ENCODE peak calls at places on chromosome 11, in ten cellular contexts. N, A, D, X, M, Z, B, H, V and I are unnamed samples.

GRCh38 chr11:114102993-114103896 is 43.7 kb downstream of the ZBTB16 start:
- DNase-seq in X (no peak), Z (no peak), M (no peak), N (no peak), V (no peak), B (peak; percentile 11), A (peak; percentile 41), H (no peak), D (no peak), I (no peak)

GRCh38 chr11:3195251-3196160 is 23.1 kb downstream of the MRGPRG start:
- DNase-seq in A (peak; percentile 62), N (no peak), D (no peak), Z (peak; percentile 49), H (peak; percentile 41), M (no peak), X (peak; percentile 71), B (no peak), V (no peak), I (peak; percentile 36)

GRCh38 chr11:26777276-26777939 is 55.5 kb upstream of the SLC5A12 start:
- DNase-seq in V (no peak), D (no peak), X (no peak), Z (no peak), A (no peak), M (no peak), N (no peak), H (no peak), B (no peak), I (no peak)

GRCh38 chr11:68037481-68038225 is 1.2 kb upstream of the TCIRG1 start:
- DNase-seq in A (peak; percentile 73), B (no peak), M (no peak), D (no peak), X (no peak), N (no peak), H (no peak), Z (no peak), V (no peak), I (no peak)

GRCh38 chr11:76690736-76691135 is 20.2 kb upstream of the LRRC32 start:
- DNase-seq in Z (no peak), V (no peak), A (no peak), N (no peak), M (no peak), H (no peak), X (no peak), B (no peak), D (no peak), I (no peak)

GRCh38 chr11:73012121-73012863 is 129.8 kb downstream of the FCHSD2 start:
- DNase-seq in V (no peak), H (no peak), M (no peak), B (no peak), N (no peak), Z (peak; percentile 42), X (no peak), A (no peak), D (no peak), I (no peak)

GRCh38 chr11:88174627-88175003 is 628 bp downstream of the RAB38 start:
- DNase-seq in H (peak; percentile 74), B (peak; percentile 79), M (no peak), X (peak; percentile 79), V (no peak), A (peak; percentile 85), Z (peak; percentile 56), D (no peak), N (peak; percentile 30), I (peak; percentile 58)

GRCh38 chr11:71240865-71241691 is 11.3 kb downstream of the SHANK2 start:
- DNase-seq in X (peak; percentile 78), M (no peak), B (peak; percentile 80), N (peak; percentile 77), D (peak; percentile 38), A (peak; percentile 68), H (peak; percentile 23), Z (peak; percentile 65), V (no peak), I (peak; percentile 82)

GRCh38 chr11:124736738-124737137 is 3.0 kb upstream of the NRGN start:
- DNase-seq in D (no peak), Z (no peak), B (peak; percentile 70), A (no peak), V (no peak), X (no peak), H (no peak), M (no peak), N (no peak), I (no peak)

GRCh38 chr11:110818032-110818687 is 105.9 kb upstream of the ARHGAP20 start:
- DNase-seq in N (no peak), H (no peak), V (no peak), D (no peak), B (no peak), Z (no peak), M (no peak), A (no peak), X (no peak), I (no peak)

GRCh38 chr11:78208257-78209165 is 19.8 kb downstream of the USP35 start:
- DNase-seq in B (no peak), V (no peak), X (no peak), D (no peak), Z (no peak), A (peak; percentile 49), M (no peak), H (no peak), N (no peak), I (peak; percentile 49)

GRCh38 chr11:85407648-85408047 is 219.5 kb downstream of the DLG2 start:
- DNase-seq in V (no peak), M (no peak), Z (no peak), D (no peak), A (no peak), N (no peak), X (no peak), B (no peak), H (no peak), I (no peak)

GRCh38 chr11:83628622-83629347 is 342.6 kb upstream of the CCDC90B start:
- DNase-seq in M (no peak), A (no peak), N (no peak), V (no peak), X (no peak), H (no peak), D (no peak), Z (no peak), B (no peak), I (no peak)

DNA sequence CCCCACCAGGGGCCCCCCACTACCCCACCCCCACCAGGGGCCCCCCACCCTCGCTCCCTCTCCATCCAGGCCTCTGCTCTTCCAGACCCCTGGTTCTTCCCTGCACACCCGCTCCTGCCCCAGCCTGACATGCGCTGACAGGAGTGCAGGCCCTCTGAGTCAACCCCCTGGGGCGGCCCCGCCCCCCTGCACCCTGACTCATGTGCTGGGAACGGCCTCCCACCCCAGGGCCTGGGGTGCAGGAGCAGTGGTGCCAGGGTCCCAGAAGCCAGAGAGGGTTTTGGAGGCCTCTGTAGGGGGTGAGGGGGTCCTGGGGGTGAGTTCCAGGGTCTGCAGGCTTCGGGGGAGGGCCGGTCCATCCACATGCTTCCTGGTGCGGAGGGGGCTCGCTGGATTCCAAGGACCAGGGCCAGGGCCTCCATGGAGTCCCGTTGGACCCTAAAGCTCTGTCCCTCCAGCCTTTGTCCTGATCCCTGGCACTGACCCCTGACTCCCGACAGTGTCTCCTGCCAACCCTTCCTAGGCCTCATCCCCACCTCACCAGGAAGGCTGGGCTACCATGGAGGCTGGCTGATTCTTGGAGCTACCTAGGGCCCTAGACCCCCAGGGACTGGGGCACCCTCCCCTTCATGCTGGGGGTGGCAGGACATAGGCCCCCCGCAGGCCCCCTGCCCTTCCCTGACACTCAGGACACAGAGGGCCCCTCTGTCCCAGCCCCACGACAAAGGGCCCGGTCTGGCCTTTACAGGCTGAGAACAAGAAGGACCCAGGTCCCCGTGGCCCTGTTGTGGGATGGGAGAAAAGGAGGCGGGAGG is 583 bp upstream of the PKP3 start:
- DNase-seq in V (no peak), H (peak; percentile 68), B (no peak), N (peak; percentile 80), A (no peak), Z (no peak), M (no peak), X (no peak), D (no peak), I (peak; percentile 90)
- TF ChIP-seq POLR2AphosphoS5 in V (no peak), H (no peak), B (no peak), N (peak; percentile 45), A (no peak), Z (no peak), M (no peak), X (peak; percentile 12), D (no peak), I (no peak)

DNA sequence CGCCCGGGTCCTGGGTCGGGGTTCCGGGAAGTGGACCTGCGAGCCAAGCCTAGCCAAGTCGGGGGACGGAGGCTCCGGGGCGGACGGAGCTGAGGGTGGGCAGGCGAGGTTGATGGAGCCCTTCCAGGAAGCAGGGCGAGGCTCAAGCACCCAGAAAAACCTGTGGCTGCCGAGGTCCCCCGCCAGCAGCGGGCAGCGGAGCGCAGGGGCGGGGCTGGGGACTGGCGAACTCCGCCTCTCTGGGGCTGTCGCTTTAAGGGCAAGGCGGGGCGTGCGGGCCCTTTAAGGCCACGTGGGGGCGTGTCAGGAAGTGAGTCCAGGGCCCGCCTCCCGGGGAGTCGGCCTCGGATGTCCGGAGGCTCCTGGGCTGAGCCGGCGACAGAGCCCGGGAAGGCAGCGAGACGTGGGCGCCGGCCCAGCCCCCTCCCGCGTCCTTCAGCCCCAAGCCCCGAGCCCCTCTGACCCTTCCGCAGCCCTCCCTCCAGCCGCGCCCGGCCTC is at the start of gene SLC35C1:
- DNase-seq in A (peak; percentile 99), M (no peak), B (peak; percentile 99), X (peak; percentile 98), N (peak; percentile 97), V (peak; percentile 99), D (peak; percentile 63), Z (peak; percentile 99), H (peak; percentile 99), I (peak; percentile 95)
- TF ChIP-seq POLR2AphosphoS5 in A (peak; percentile 95), M (peak; percentile 82), B (peak; percentile 90), X (no peak), N (peak; percentile 93), V (peak; percentile 45), D (peak; percentile 74), Z (peak; percentile 65), H (peak; percentile 97), I (peak; percentile 38)

DNA sequence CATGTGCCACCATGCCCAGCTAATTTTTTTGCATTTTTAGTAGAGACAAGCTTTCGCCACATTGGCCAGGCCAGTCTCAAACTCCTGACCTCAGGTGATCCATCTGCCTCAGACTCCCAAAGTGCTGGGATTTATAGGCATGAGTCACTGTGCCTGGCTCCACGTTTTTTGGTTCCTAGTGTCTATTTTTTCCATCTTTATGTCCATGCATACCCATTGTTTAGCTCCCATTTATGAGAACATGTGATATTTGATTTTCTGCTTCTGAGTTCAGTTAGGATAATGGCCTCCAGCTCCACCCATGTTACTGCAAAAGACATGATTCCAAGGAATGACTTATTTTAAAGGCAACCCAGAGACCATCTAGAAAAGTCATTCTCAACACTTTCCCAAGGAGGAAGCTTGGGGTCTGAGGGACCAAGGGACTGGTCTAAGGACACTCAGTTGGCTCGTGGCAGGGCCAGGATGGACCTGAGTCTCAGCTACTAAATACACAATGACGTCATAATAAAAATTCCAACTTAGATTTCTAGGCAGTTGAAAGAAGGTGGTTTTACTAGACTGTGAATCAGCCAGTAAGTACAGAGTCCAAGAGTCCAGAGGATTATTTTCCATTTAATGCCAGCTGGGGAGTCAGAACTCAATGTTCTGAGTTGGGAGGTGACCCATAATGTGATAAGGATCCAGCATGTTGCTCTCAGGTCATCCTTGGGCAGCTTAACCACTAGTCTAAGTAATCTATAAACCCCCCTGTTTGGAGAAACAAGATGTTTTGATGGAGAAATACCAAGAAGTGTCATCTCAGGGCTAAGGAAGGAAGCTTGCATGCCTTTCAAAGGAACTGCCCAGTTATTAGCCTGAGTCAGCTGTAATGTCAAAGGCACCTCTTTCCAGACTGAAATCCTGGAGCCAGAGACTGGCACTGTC is 39.4 kb downstream of the ABTB2 start:
- DNase-seq in H (peak; percentile 34), A (no peak), X (no peak), B (no peak), N (no peak), D (no peak), V (no peak), M (no peak), Z (no peak), I (no peak)
- TF ChIP-seq POLR2AphosphoS5 in H (no peak), A (no peak), X (no peak), B (no peak), N (no peak), D (no peak), V (no peak), M (no peak), Z (no peak), I (no peak)

GRCh38 chr11:46906596-46906995 is 11.8 kb downstream of the LRP4 start:
- DNase-seq in Z (peak; percentile 80), H (no peak), X (no peak), D (no peak), B (no peak), V (no peak), M (no peak), N (no peak), A (no peak), I (no peak)
- TF ChIP-seq POLR2AphosphoS5 in Z (no peak), H (no peak), X (no peak), D (no peak), B (no peak), V (no peak), M (no peak), N (no peak), A (no peak), I (no peak)